ENCODE peak calls at places on chromosomes 1 and 21, in six cellular contexts. J is vagina, B is uterus, D is spleen, F is NB4, X is body of pancreas. E is an unnamed sample.

GRCh38 chr1:168438626-168439025 is 105.2 kb downstream of the XCL2 start:
- DNase-seq in J (no peak), B (no peak), F (no peak), D (no peak), X (no peak), E (no peak)

GRCh38 chr21:41009398-41010177 is 158.4 kb upstream of the BACE2 start:
- DNase-seq in J (no peak), D (no peak), X (no peak), B (no peak), F (no peak), E (no peak)

GRCh38 chr1:186976700-186977099 is 148.0 kb downstream of the PLA2G4A start:
- DNase-seq in F (no peak), X (no peak), J (no peak), B (no peak), D (no peak), E (no peak)

GRCh38 chr1:226738421-226738994 is 574 bp downstream of the ITPKB start:
- DNase-seq in J (no peak), X (peak; percentile 34), F (peak; percentile 74), B (peak; percentile 49), D (peak; percentile 91), E (no peak)

GRCh38 chr1:21291964-21292363 is 1.7 kb upstream of the ECE1 start:
- DNase-seq in B (no peak), F (no peak), D (no peak), X (no peak), J (no peak), E (no peak)

GRCh38 chr1:59100975-59101374 is 195.9 kb upstream of the FGGY start:
- DNase-seq in B (no peak), D (no peak), J (no peak), X (no peak), F (no peak), E (no peak)

GRCh38 chr1:235503333-235504121 is 725 bp downstream of the B3GALNT2 start:
- DNase-seq in D (peak; percentile 90), J (peak; percentile 87), X (peak; percentile 65), B (no peak), F (peak; percentile 86), E (peak; percentile 94)

GRCh38 chr1:109740615-109741373 is at the start of gene GSTM3:
- DNase-seq in D (no peak), B (no peak), F (no peak), J (no peak), X (no peak), E (no peak)

GRCh38 chr1:221206076-221206475 is 326.8 kb downstream of the HLX start:
- DNase-seq in F (no peak), B (no peak), X (no peak), J (no peak), D (no peak), E (no peak)

GRCh38 chr1:71357708-71358107 is 276.9 kb upstream of the ZRANB2 start:
- DNase-seq in B (no peak), X (no peak), D (peak; percentile 57), F (no peak), J (no peak), E (no peak)

GRCh38 chr1:201675143-201675542 is 136.2 kb downstream of the NAV1 start:
- DNase-seq in J (no peak), B (no peak), D (no peak), F (no peak), X (no peak), E (no peak)

GRCh38 chr1:44924835-44925464 is 61.4 kb downstream of the EIF2B3 start:
- DNase-seq in D (no peak), X (no peak), F (peak; percentile 25), J (no peak), B (no peak), E (no peak)

GRCh38 chr21:17854771-17855170 is 35.6 kb upstream of the C21orf91 start:
- DNase-seq in X (no peak), B (no peak), D (no peak), J (no peak), F (peak; percentile 9), E (no peak)

GRCh38 chr1:200342511-200343400 is 67.1 kb downstream of the ZNF281 start:
- DNase-seq in B (no peak), X (no peak), D (no peak), J (no peak), F (peak; percentile 34), E (no peak)

GRCh38 chr1:159924025-159924790 is 1.1 kb downstream of the TAGLN2 start:
- DNase-seq in D (peak; percentile 94), B (peak; percentile 93), X (peak; percentile 91), J (peak; percentile 95), F (peak; percentile 89), E (peak; percentile 84)

GRCh38 chr1:110524311-110525249 is 5.6 kb upstream of the KCNA10 start:
- DNase-seq in X (peak; percentile 32), J (no peak), D (no peak), F (peak; percentile 68), B (no peak), E (no peak)

GRCh38 chr1:44002606-44003157 is 11.3 kb downstream of the CCDC24 start:
- DNase-seq in D (no peak), J (no peak), F (no peak), X (no peak), B (no peak), E (no peak)

GRCh38 chr1:228804640-228805413 is 69.5 kb downstream of the RHOU start:
- DNase-seq in J (peak; percentile 84), X (no peak), D (no peak), B (peak; percentile 46), F (no peak), E (no peak)

GRCh38 chr1:156547434-156547833 is 24.9 kb downstream of the IQGAP3 start:
- DNase-seq in F (no peak), J (no peak), X (no peak), B (no peak), D (no peak), E (no peak)

GRCh38 chr21:41824466-41825207 is 54.5 kb downstream of the PRDM15 start:
- DNase-seq in F (no peak), B (no peak), J (no peak), X (no peak), D (peak; percentile 64), E (peak; percentile 76)

GRCh38 chr1:214002472-214002871 is 14.7 kb downstream of the PROX1 start:
- DNase-seq in J (no peak), D (no peak), F (no peak), B (no peak), X (no peak), E (no peak)

GRCh38 chr1:202283379-202283844 is 58.3 kb downstream of the UBE2T start:
- DNase-seq in X (no peak), D (peak; percentile 65), F (peak; percentile 81), B (no peak), J (no peak), E (no peak)

GRCh38 chr21:38922474-38922873 is 116.7 kb downstream of the ETS2 start:
- DNase-seq in X (no peak), F (no peak), B (no peak), D (no peak), J (no peak), E (no peak)

GRCh38 chr1:182752077-182752826 is 37.3 kb upstream of the NPL start:
- DNase-seq in D (no peak), J (no peak), B (no peak), X (no peak), F (no peak), E (no peak)

GRCh38 chr1:162840256-162840839 is 20.6 kb downstream of the CCDC190 start:
- DNase-seq in X (no peak), D (no peak), B (no peak), J (no peak), F (no peak), E (no peak)

GRCh38 chr1:30263888-30264671 is 459.3 kb downstream of the MATN1 start:
- DNase-seq in J (no peak), D (peak; percentile 44), F (no peak), X (no peak), B (no peak), E (no peak)

DNA sequence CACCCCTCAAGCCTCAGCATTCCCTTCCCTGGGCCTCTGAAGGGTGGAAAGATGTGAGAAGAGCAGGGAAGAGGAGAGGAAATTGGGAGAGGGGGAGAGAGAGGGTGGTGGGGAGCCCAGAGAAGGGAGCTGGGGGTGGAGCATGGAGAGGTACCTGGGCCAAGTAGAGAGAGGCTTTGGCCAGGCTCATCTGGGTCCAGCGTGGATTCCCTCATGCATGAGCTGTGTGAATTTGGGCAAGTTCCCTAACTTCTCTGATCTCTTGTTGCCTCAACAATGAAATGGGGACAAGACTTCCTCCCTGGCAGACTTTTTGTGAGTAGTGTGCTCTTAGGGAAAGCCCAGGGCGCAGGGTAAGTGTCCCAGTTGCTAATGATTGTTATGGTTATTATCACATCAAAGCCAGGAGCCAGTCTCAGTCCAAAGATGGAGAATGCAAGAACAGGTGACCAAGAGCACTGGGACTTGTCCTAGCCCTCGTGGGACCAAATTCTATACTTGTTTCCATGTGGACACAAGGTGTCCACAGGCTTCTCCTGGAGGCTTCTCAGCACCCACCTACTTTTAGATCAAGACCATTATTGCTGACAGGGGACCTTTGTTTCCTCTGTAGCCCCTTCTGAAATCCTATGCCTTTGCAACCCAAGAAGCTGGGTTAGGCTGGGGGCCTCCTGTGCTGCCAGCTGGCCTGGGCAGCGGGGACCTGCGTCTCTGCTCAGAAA is 13.9 kb downstream of the IL6R start:
- DNase-seq in B (peak; percentile 35), X (no peak), D (peak; percentile 39), J (no peak), F (no peak), E (no peak)
- TF ChIP-seq POLR2A in B (no peak), X (no peak), D (no peak), J (no peak), F (no peak), E (no peak)

DNA sequence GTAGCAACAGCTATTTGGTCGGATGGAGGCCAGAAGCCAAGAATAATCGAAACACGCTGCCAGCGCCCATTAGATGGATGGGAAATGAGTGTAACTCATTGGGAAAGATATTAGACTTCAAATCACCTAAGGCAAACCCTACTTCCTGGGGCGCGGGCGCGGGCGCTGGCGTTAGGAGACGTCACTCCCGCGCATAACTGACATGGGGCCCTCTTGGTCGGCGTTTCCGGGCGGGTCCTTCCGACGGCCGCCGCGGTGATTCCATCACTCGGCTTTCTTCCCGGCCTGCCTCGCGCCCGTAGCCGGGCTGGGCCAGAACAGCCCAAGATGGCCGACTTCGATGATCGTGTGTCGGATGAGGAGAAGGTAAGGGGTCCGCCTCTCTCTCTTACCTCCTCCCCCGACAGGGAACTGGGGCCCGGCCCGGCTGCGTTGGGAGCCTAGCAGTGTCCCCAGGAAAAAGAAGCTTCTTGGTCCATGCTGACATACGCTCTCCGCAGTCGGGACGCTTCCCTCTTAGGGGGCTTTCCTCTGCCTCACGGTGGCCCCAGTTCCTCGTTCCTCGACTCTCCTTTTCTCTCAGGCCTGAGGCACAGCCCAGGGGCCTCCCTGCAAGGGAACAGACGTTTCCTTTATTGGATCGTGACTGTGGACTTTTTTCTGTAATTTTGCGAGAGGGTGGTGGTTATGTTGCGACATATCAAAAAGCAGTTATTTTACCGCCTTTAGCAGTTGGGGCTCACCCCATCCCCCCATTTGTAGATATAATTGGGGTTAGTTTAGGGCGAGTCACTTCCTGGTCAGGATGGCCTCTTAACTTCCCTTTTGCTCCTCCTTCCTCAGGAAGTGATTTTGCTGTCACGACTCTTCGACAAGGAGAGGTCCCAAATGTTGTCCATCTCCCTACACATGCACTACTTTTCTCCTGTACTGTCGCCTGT is at the start of gene CAPZA1:
- DNase-seq in X (peak; percentile 89), J (peak; percentile 93), F (peak; percentile 96), B (peak; percentile 91), D (peak; percentile 98), E (peak; percentile 92)
- TF ChIP-seq POLR2A in X (peak; percentile 90), J (peak; percentile 83), F (peak; percentile 88), B (peak; percentile 75), D (peak; percentile 55), E (peak; percentile 74)

GRCh38 chr1:9689011-9689706 is 37.6 kb downstream of the PIK3CD start:
- DNase-seq in F (peak; percentile 81), X (peak; percentile 85), B (peak; percentile 80), D (peak; percentile 96), J (no peak), E (peak; percentile 96)
- TF ChIP-seq POLR2A in F (no peak), X (no peak), B (no peak), D (no peak), J (no peak), E (no peak)

GRCh38 chr21:43340491-43341348 is 86.2 kb downstream of the SIK1 start:
- DNase-seq in F (no peak), D (no peak), J (no peak), X (no peak), B (no peak), E (no peak)
- TF ChIP-seq POLR2A in F (no peak), D (no peak), J (no peak), X (no peak), B (no peak), E (no peak)

E was measured in lower leg skin.